ENCODE peak calls at places on chromosomes 6 and 20, in ten cellular contexts. J, B, D, M, E, C, T, Q, P and L are unnamed samples.

GRCh38 chr20:56634307-56634706 is 5.2 kb downstream of the TFAP2C start:
- DNase-seq in J (no peak), B (no peak), D (no peak), M (no peak), E (no peak), C (no peak), T (no peak), Q (no peak), P (no peak), L (no peak)

GRCh38 chr6:2715737-2716136 is 35.0 kb downstream of the MYLK4 start:
- DNase-seq in J (no peak), B (no peak), D (no peak), M (no peak), E (no peak), C (no peak), T (no peak), Q (no peak), P (no peak), L (no peak)

GRCh38 chr6:152189736-152190135 is 382.3 kb downstream of the ESR1 start:
- DNase-seq in J (no peak), B (peak; percentile 64), D (no peak), M (no peak), E (no peak), C (no peak), T (no peak), Q (no peak), P (no peak), L (no peak)

GRCh38 chr6:40325041-40325440 is 262.1 kb downstream of the LRFN2 start:
- DNase-seq in J (no peak), B (no peak), D (no peak), M (peak; percentile 21), E (peak; percentile 36), C (no peak), T (no peak), Q (no peak), P (no peak), L (no peak)

GRCh38 chr20:38125157-38126056 is 39.7 kb downstream of the TGM2 start:
- DNase-seq in J (peak; percentile 82), B (peak; percentile 58), D (peak; percentile 65), M (peak; percentile 76), E (peak; percentile 87), C (peak; percentile 85), T (peak; percentile 98), Q (no peak), P (peak; percentile 52), L (peak; percentile 79)

GRCh38 chr20:61370841-61371303 is 118.8 kb downstream of the CDH4 start:
- DNase-seq in J (no peak), B (no peak), D (no peak), M (no peak), E (no peak), C (no peak), T (no peak), Q (no peak), P (peak; percentile 56), L (no peak)

GRCh38 chr6:137051790-137052472 is 7.2 kb upstream of the IL20RA start:
- DNase-seq in J (no peak), B (peak; percentile 2), D (no peak), M (no peak), E (no peak), C (no peak), T (no peak), Q (peak; percentile 52), P (no peak), L (no peak)

GRCh38 chr20:4026093-4026601 is 10.8 kb upstream of the RNF24 start:
- DNase-seq in J (no peak), B (peak; percentile 88), D (peak; percentile 39), M (no peak), E (no peak), C (no peak), T (peak; percentile 61), Q (no peak), P (no peak), L (peak; percentile 73)

GRCh38 chr6:57072108-57072507 is 17.9 kb upstream of the ZNF451 start:
- DNase-seq in J (no peak), B (no peak), D (no peak), M (no peak), E (no peak), C (no peak), T (no peak), Q (no peak), P (no peak), L (no peak)

GRCh38 chr20:63534831-63535651 is 2.1 kb downstream of the PTK6 start:
- DNase-seq in J (no peak), B (no peak), D (no peak), M (no peak), E (no peak), C (no peak), T (no peak), Q (no peak), P (peak; percentile 84), L (no peak)

GRCh38 chr20:61800359-61801064 is 265.2 kb downstream of the TAF4 start:
- DNase-seq in J (no peak), B (no peak), D (no peak), M (no peak), E (no peak), C (no peak), T (no peak), Q (no peak), P (peak; percentile 34), L (no peak)

DNA sequence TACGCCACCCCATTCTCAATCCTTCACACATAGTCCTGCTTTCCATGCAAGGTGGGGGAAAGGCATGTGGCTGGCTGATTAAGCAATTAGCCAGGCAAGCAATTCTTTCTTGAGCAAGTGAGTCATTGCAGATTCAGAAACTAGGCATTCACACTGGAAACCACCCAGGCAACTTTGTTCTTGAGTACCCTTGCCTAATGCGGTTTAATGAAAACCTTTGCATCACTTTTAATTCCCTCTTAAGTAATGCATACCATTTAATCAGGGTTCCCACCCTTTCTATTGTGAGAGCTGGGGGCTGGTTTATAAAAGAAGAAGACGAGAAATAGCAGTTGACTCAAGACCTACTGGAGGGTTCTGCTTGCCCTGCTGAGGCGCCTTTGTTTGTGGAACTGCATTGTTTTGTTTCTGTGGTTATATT is 49.0 kb upstream of the TSHZ2 start:
- DNase-seq in J (no peak), B (peak; percentile 45), D (peak; percentile 17), M (no peak), E (no peak), C (no peak), T (no peak), Q (no peak), P (no peak), L (no peak)
- H3K27ac ChIP-seq in J (no peak overlapping the region), B (no peak overlapping the region), D (no peak overlapping the region), M (no peak overlapping the region), E (no peak overlapping the region), C (no peak overlapping the region), T (no peak overlapping the region), Q (no peak overlapping the region), P (no peak overlapping the region), L (no peak overlapping the region)

GRCh38 chr6:166465671-166466087 is 82.9 kb upstream of the MPC1 start:
- DNase-seq in J (no peak), B (peak; percentile 32), D (peak; percentile 46), M (peak; percentile 52), E (no peak), C (no peak), T (no peak), Q (no peak), P (no peak), L (peak; percentile 88)

GRCh38 chr6:166464418-166465400 is 82.0 kb upstream of the MPC1 start:
- DNase-seq in J (no peak), B (no peak), D (peak; percentile 10), M (no peak), E (no peak), C (no peak), T (no peak), Q (no peak), P (no peak), L (no peak)

GRCh38 chr6:166464068-166464410 is 81.3 kb upstream of the MPC1 start:
- DNase-seq in J (no peak), B (no peak), D (peak; percentile 6), M (no peak), E (no peak), C (no peak), T (no peak), Q (no peak), P (no peak), L (no peak)

GRCh38 chr6:166467436-166468000 is 84.8 kb upstream of the MPC1 start:
- DNase-seq in J (no peak), B (no peak), D (peak; percentile 10), M (no peak), E (no peak), C (no peak), T (no peak), Q (no peak), P (no peak), L (no peak)

GRCh38 chr6:166466178-166467122 is 83.7 kb upstream of the MPC1 start:
- DNase-seq in J (no peak), B (peak; percentile 89), D (peak; percentile 13), M (no peak), E (peak; percentile 37), C (no peak), T (peak; percentile 55), Q (no peak), P (no peak), L (no peak)
- TF ChIP-seq CTCF in J (no peak), B (no peak), D (no peak), M (no peak), E (no peak), C (no peak), T (no peak), Q (no peak), P (no peak), L (no peak)

GRCh38 chr6:44051516-44051915 is 75.7 kb downstream of the MRPL14 start:
- DNase-seq in J (no peak), B (peak; percentile 90), D (peak; percentile 79), M (no peak), E (no peak), C (no peak), T (no peak), Q (no peak), P (no peak), L (no peak)

GRCh38 chr6:44052419-44053011 is 74.7 kb downstream of the MRPL14 start:
- DNase-seq in J (no peak), B (peak; percentile 80), D (peak; percentile 65), M (no peak), E (peak; percentile 59), C (no peak), T (no peak), Q (no peak), P (peak; percentile 51), L (peak; percentile 78)

GRCh38 chr6:44054635-44055559 is 72.4 kb downstream of the MRPL14 start:
- DNase-seq in J (no peak), B (peak; percentile 62), D (no peak), M (no peak), E (no peak), C (no peak), T (no peak), Q (no peak), P (peak; percentile 52), L (no peak)

GRCh38 chr6:44053106-44053756 is 74.0 kb downstream of the MRPL14 start:
- DNase-seq in J (no peak), B (no peak), D (no peak), M (no peak), E (no peak), C (no peak), T (no peak), Q (no peak), P (peak; percentile 43), L (no peak)

GRCh38 chr6:44053760-44054556 is 73.3 kb downstream of the MRPL14 start:
- DNase-seq in J (no peak), B (peak; percentile 87), D (no peak), M (no peak), E (no peak), C (no peak), T (peak; percentile 70), Q (no peak), P (peak; percentile 43), L (no peak)
- TF ChIP-seq POLR2A in J (no peak), B (no peak), D (no peak), M (no peak), E (no peak), C (no peak), T (no peak), Q (no peak), P (no peak), L (no peak)

GRCh38 chr6:25635886-25636317 is 16.1 kb upstream of the SCGN start:
- DNase-seq in J (no peak), B (no peak), D (no peak), M (no peak), E (no peak), C (no peak), T (no peak), Q (no peak), P (no peak), L (no peak)
- H3K27ac ChIP-seq in J (no peak overlapping the region), B (no peak overlapping the region), D (no peak overlapping the region), M (no peak overlapping the region), E (no peak overlapping the region), C (no peak overlapping the region), T (no peak overlapping the region), Q (no peak overlapping the region), P (no peak overlapping the region), L (no peak overlapping the region)